ENCODE peak calls at places on chromosomes 16 and 17, in ten cellular contexts. O is A549, Y is IMR-90, F is prostate gland, B is sigmoid colon, T is adrenal gland, C is stomach, Z is right lobe of liver, S is GM12892, U is lower leg skin. X is an unnamed sample.

GRCh38 chr17:13575922-13576419 is 25.8 kb downstream of the HS3ST3A1 start:
- DNase-seq in S (no peak), T (no peak), B (no peak), O (no peak), Y (peak; percentile 80), U (no peak), C (no peak), F (no peak), Z (no peak), X (no peak)

GRCh38 chr17:78889525-78889924 is 13.5 kb downstream of the CEP295NL start:
- DNase-seq in U (no peak), C (no peak), S (no peak), Y (no peak), T (no peak), O (no peak), Z (no peak), B (no peak), F (no peak), X (no peak)

GRCh38 chr16:10688291-10688690 is 6.4 kb downstream of the TEKT5 start:
- DNase-seq in T (no peak), O (no peak), Y (no peak), F (peak; percentile 19), C (peak; percentile 84), B (no peak), S (no peak), Z (no peak), U (no peak), X (peak; percentile 64)

GRCh38 chr17:56824503-56824902 is 9.2 kb downstream of the C17orf67 start:
- DNase-seq in T (no peak), F (no peak), U (no peak), S (no peak), Y (no peak), C (no peak), B (no peak), O (no peak), Z (no peak), X (no peak)

GRCh38 chr16:70694088-70694487 is 8.2 kb upstream of the MTSS2 start:
- DNase-seq in T (no peak), S (no peak), O (peak; percentile 85), U (no peak), Z (no peak), C (no peak), Y (peak; percentile 78), B (no peak), F (no peak), X (no peak)

GRCh38 chr16:12664334-12664733 is 139.4 kb downstream of the CPPED1 start:
- DNase-seq in U (no peak), C (no peak), T (no peak), Y (no peak), Z (no peak), B (no peak), F (no peak), O (no peak), S (no peak), X (no peak)

GRCh38 chr17:77942111-77942988 is 16.2 kb upstream of the TNRC6C start:
- DNase-seq in U (no peak), T (no peak), B (no peak), F (peak; percentile 36), Z (no peak), S (no peak), Y (no peak), C (no peak), O (no peak), X (peak; percentile 21)

GRCh38 chr16:84104231-84104630 is 12.5 kb downstream of the MBTPS1 start:
- DNase-seq in T (no peak), S (no peak), Z (no peak), C (no peak), F (no peak), O (no peak), Y (no peak), B (no peak), U (no peak), X (no peak)

GRCh38 chr16:30609928-30610839 is at the start of gene ZNF689:
- DNase-seq in B (peak; percentile 98), F (peak; percentile 95), T (peak; percentile 95), O (peak; percentile 98), S (peak; percentile 85), Y (peak; percentile 96), C (peak; percentile 94), U (peak; percentile 99), Z (peak; percentile 98), X (peak; percentile 97)
- TF ChIP-seq POLR2A in B (peak; percentile 32), F (peak; percentile 48), T (peak; percentile 37), O (peak; percentile 23), S (peak; percentile 82), Y (peak; percentile 64), C (no peak), U (no peak), Z (peak; percentile 84), X (peak; percentile 89)

GRCh38 chr17:44608732-44609435 is 47.4 kb upstream of the MEIOC start:
- DNase-seq in F (no peak), T (no peak), Y (no peak), C (no peak), Z (no peak), O (no peak), B (no peak), S (no peak), U (no peak), X (no peak)
- TF ChIP-seq POLR2A in F (no peak), T (no peak), Y (no peak), C (no peak), Z (no peak), O (no peak), B (no peak), S (no peak), U (no peak), X (no peak)

GRCh38 chr17:40817103-40817682 is 5.2 kb downstream of the KRT10 start:
- DNase-seq in U (no peak), Y (no peak), F (no peak), Z (no peak), T (no peak), C (no peak), S (no peak), B (no peak), O (no peak), X (no peak)
- TF ChIP-seq POLR2A in U (no peak), Y (no peak), F (no peak), Z (no peak), T (no peak), C (no peak), S (no peak), B (no peak), O (no peak), X (no peak)

GRCh38 chr17:47950448-47950847 is 7.2 kb downstream of the PRR15L start:
- DNase-seq in S (no peak), O (no peak), F (no peak), B (no peak), Z (no peak), T (no peak), C (no peak), Y (no peak), U (no peak), X (peak; percentile 75)

GRCh38 chr17:47946929-47947397 is 5.6 kb downstream of the PNPO start:
- DNase-seq in T (peak; percentile 81), U (peak; percentile 92), F (peak; percentile 91), Y (peak; percentile 79), Z (peak; percentile 86), C (peak; percentile 92), S (peak; percentile 69), O (peak; percentile 92), B (no peak), X (peak; percentile 96)

GRCh38 chr17:47948706-47949196 is 7.4 kb downstream of the PNPO start:
- DNase-seq in U (no peak), Y (no peak), O (peak; percentile 85), B (no peak), F (peak; percentile 87), C (peak; percentile 84), T (peak; percentile 51), S (no peak), Z (peak; percentile 94), X (peak; percentile 85)

GRCh38 chr17:47949951-47950350 is 7.7 kb downstream of the PRR15L start:
- DNase-seq in S (no peak), O (no peak), U (no peak), T (no peak), B (no peak), Z (peak; percentile 71), C (peak; percentile 86), F (no peak), Y (no peak), X (peak; percentile 92)

DNA sequence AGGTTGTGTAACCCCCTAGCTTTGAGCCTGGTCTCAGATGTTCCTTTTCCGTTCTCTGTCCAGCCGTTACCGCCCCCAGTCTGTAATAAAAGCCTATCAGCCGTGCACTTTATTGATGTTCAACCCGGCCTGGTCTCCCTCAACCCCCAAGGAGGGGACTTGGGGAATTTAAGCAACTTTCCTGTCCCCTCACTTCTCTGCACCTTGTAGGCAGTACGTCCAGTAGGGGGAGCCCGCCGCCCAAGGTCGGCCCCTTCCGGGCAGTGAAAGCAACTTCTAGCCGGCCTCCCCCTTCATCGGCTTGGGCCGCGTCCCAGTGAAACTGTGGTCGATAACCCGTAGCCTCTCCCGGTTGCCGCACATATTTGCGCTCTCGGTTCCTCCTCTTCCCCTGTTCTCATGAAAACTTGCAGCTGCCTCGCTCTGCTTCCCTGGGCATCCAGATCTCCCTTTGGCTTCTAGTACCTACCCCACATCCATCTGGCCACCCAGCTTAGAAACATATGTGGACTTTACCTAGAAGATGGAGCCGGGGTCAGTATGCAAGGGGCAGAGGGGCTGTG is 7.9 kb downstream of the PNPO start:
- DNase-seq in S (peak; percentile 70), O (peak; percentile 85), Y (peak; percentile 82), U (peak; percentile 97), T (peak; percentile 91), C (peak; percentile 97), Z (peak; percentile 98), F (peak; percentile 89), B (peak; percentile 92), X (peak; percentile 97)
- TF ChIP-seq POLR2A in S (no peak), O (no peak), Y (peak; percentile 36), U (no peak), T (no peak), C (no peak), Z (no peak), F (no peak), B (no peak), X (peak; percentile 79)

GRCh38 chr17:82647593-82648164 is 565 bp downstream of the WDR45B start:
- DNase-seq in Z (peak; percentile 58), Y (no peak), T (peak; percentile 68), F (no peak), S (peak; percentile 63), B (peak; percentile 74), O (no peak), U (no peak), C (peak; percentile 42), X (peak; percentile 37)
- TF ChIP-seq POLR2A in Z (no peak), Y (no peak), T (no peak), F (no peak), S (no peak), B (no peak), O (no peak), U (no peak), C (no peak), X (no peak)

GRCh38 chr17:63962298-63962744 is 10.4 kb downstream of the SCN4A start:
- DNase-seq in Z (no peak), O (no peak), B (no peak), T (no peak), U (no peak), S (no peak), F (no peak), Y (no peak), C (no peak), X (no peak)
- TF ChIP-seq POLR2A in Z (no peak), O (no peak), B (no peak), T (no peak), U (no peak), S (no peak), F (no peak), Y (no peak), C (no peak), X (no peak)